ENCODE peak calls at places on chromosomes 11 and 22, in four cellular contexts. T is foreskin melanocyte, H is substantia nigra, P is hippocampal formation. D is an unnamed sample.

GRCh38 chr11:132278801-132279574 is 908.6 kb downstream of the NTM start:
- DNase-seq in P (no peak), H (no peak), T (peak), D (peak)

GRCh38 chr22:27705391-27706080 is 96.0 kb downstream of the MN1 start:
- DNase-seq in T (no peak), P (no peak), H (no peak), D (no peak)

GRCh38 chr11:4090258-4090657 is 4.3 kb upstream of the RRM1 start:
- DNase-seq in H (no peak), T (no peak), P (no peak), D (no peak)

GRCh38 chr11:20011294-20011951 is 148.9 kb downstream of the DBX1 start:
- DNase-seq in P (no peak), H (no peak), T (no peak), D (no peak)

GRCh38 chr22:49305215-49305965 is 522.3 kb downstream of the BRD1 start:
- DNase-seq in H (peak), T (peak), P (peak), D (peak)

GRCh38 chr11:114124601-114125144 is 65.2 kb downstream of the ZBTB16 start:
- DNase-seq in P (no peak), H (no peak), T (no peak), D (no peak)

GRCh38 chr11:22927793-22928192 is 67.5 kb upstream of the CCDC179 start:
- DNase-seq in T (no peak), H (no peak), P (no peak), D (no peak)

GRCh38 chr22:43100223-43100622 is 10.3 kb upstream of the BIK start:
- DNase-seq in H (no peak), P (no peak), T (peak), D (no peak)

GRCh38 chr11:5383576-5383975 is at the start of gene OR51M1:
- DNase-seq in H (no peak), T (no peak), P (no peak), D (no peak)

GRCh38 chr11:74709175-74709574 is 22.1 kb downstream of the CHRDL2 start:
- DNase-seq in H (no peak), T (no peak), P (no peak), D (no peak)

GRCh38 chr11:12116425-12117032 is 6.1 kb downstream of the MICAL2 start:
- DNase-seq in H (no peak), T (no peak), P (no peak), D (no peak)

GRCh38 chr11:26062665-26063064 is 269.3 kb upstream of the ANO3 start:
- DNase-seq in T (no peak), P (no peak), H (no peak), D (no peak)

GRCh38 chr11:56855217-56855616 is 106.7 kb upstream of the OR9G4 start:
- DNase-seq in P (no peak), H (no peak), T (no peak), D (no peak)

GRCh38 chr11:86497310-86497709 is 122.6 kb downstream of the CCDC81 start:
- DNase-seq in T (no peak), H (no peak), P (no peak), D (no peak)

GRCh38 chr11:46273511-46274205 is 3.8 kb upstream of the CREB3L1 start:
- DNase-seq in H (no peak), T (no peak), P (no peak), D (no peak)

GRCh38 chr11:41622707-41623359 is 163.4 kb upstream of the LRRC4C start:
- DNase-seq in T (no peak), H (no peak), P (no peak), D (no peak)

GRCh38 chr11:102269927-102270326 is 47.4 kb upstream of the BIRC3 start:
- DNase-seq in P (no peak), T (no peak), H (no peak), D (no peak)

GRCh38 chr22:33582822-33583400 is 337.4 kb downstream of the LARGE1 start:
- DNase-seq in P (no peak), H (no peak), T (no peak), D (no peak)

GRCh38 chr22:17772249-17772962 is 1.9 kb downstream of the BID start:
- DNase-seq in T (no peak), P (no peak), H (no peak), D (no peak)

GRCh38 chr11:40417627-40418026 is 1041.8 kb downstream of the LRRC4C start:
- DNase-seq in T (no peak), P (no peak), H (no peak), D (no peak)

GRCh38 chr11:30016588-30017363 is at the start of gene KCNA4:
- DNase-seq in H (no peak), T (peak), P (no peak), D (no peak)

GRCh38 chr11:35723493-35724284 is 61.1 kb downstream of the TRIM44 start:
- DNase-seq in T (no peak), P (no peak), H (no peak), D (no peak)

GRCh38 chr22:35218079-35218478 is 39.2 kb upstream of the HMGXB4 start:
- DNase-seq in T (no peak), H (no peak), P (no peak), D (no peak)

GRCh38 chr22:44848296-44848741 is 95.9 kb downstream of the ARHGAP8 start:
- DNase-seq in H (no peak), T (no peak), P (no peak), D (no peak)

GRCh38 chr11:16895306-16895705 is 118.9 kb downstream of the PLEKHA7 start:
- DNase-seq in P (no peak), T (no peak), H (no peak), D (no peak)

GRCh38 chr11:44572884-44573283 is 7.4 kb downstream of the CD82 start:
- DNase-seq in H (no peak), T (no peak), P (no peak), D (no peak)

GRCh38 chr11:14125529-14125928 is 163.0 kb downstream of the SPON1 start:
- DNase-seq in H (no peak), P (no peak), T (no peak), D (no peak)

GRCh38 chr11:78688460-78688859 is 113.8 kb upstream of the NARS2 start:
- DNase-seq in T (no peak), P (no peak), H (no peak), D (no peak)

GRCh38 chr11:8361206-8361605 is 97.5 kb upstream of the LMO1 start:
- DNase-seq in P (no peak), H (no peak), T (no peak), D (no peak)

GRCh38 chr11:110856993-110857812 is 145.0 kb upstream of the ARHGAP20 start:
- DNase-seq in H (no peak), T (no peak), P (no peak), D (no peak)

GRCh38 chr11:41532413-41532812 is 73.0 kb upstream of the LRRC4C start:
- DNase-seq in T (no peak), P (no peak), H (no peak), D (no peak)

GRCh38 chr11:83725718-83726117 is 439.6 kb upstream of the CCDC90B start:
- DNase-seq in T (no peak), P (no peak), H (no peak), D (no peak)

GRCh38 chr22:36184433-36185035 is 17.1 kb downstream of the APOL4 start:
- DNase-seq in H (no peak), P (peak), T (no peak), D (no peak)

GRCh38 chr22:44003776-44004460 is 20.2 kb upstream of the PARVB start:
- DNase-seq in T (no peak), P (no peak), H (no peak), D (no peak)

GRCh38 chr11:83175815-83176214 is 17.7 kb upstream of the ANKRD42 start:
- DNase-seq in P (no peak), H (no peak), T (no peak), D (no peak)

GRCh38 chr11:110035339-110035738 is 57.9 kb upstream of the ZC3H12C start:
- DNase-seq in H (no peak), P (no peak), T (no peak), D (no peak)

GRCh38 chr11:61037694-61038093 is 64.6 kb upstream of the CD5 start:
- DNase-seq in T (no peak), H (no peak), P (no peak), D (no peak)

GRCh38 chr11:65225284-65226102 is 36.3 kb upstream of the POLA2 start:
- DNase-seq in H (no peak), T (no peak), P (peak), D (peak)

GRCh38 chr11:117435296-117435695 is 107.6 kb downstream of the CEP164 start:
- DNase-seq in T (no peak), H (no peak), P (no peak), D (no peak)

GRCh38 chr11:76152741-76153608 is 53.3 kb downstream of the WNT11 start:
- DNase-seq in T (no peak), H (no peak), P (no peak), D (peak)